ENCODE peak calls at places on chromosomes 12 and 14, in eight cellular contexts. B is HCT116, P is K562, N is SK-N-SH, Q is endothelial cell of umbilical vein, K is HepG2, S is GM12878, V is H1. T is an unnamed sample. For H4K20me1, the result is how much of the 10 kb centered on the place peaks cover.

GRCh38 chr14:103084021-103084919 is at the start of gene LBHD2:
- DNase-seq in B (no peak), P (peak), N (peak), Q (no peak), K (no peak), S (no peak), V (no peak), T (peak)

GRCh38 chr12:38995249-38995648 is 89.9 kb upstream of the CPNE8 start:
- DNase-seq in B (no peak), P (no peak), N (no peak), Q (no peak), K (no peak), S (no peak), V (no peak), T (no peak)

GRCh38 chr12:90090929-90091651 is 382.5 kb upstream of the ATP2B1 start:
- DNase-seq in B (peak), P (no peak), N (no peak), Q (peak), K (no peak), S (no peak), V (no peak), T (no peak)

GRCh38 chr12:11954181-11954580 is 116.6 kb upstream of the BCL2L14 start:
- DNase-seq in B (no peak), P (no peak), N (no peak), Q (no peak), K (no peak), S (no peak), V (no peak), T (no peak)

GRCh38 chr14:91078095-91078737 is 17.8 kb upstream of the RPS6KA5 start:
- DNase-seq in B (no peak), P (no peak), N (no peak), Q (no peak), K (no peak), S (peak), V (no peak), T (no peak)

GRCh38 chr12:124663771-124664366 is 96.5 kb upstream of the NCOR2 start:
- DNase-seq in B (no peak), P (no peak), N (no peak), Q (no peak), K (no peak), S (no peak), V (no peak), T (no peak)

GRCh38 chr14:90274808-90275454 is 18.6 kb downstream of the PSMC1 start:
- DNase-seq in B (no peak), P (no peak), N (no peak), Q (peak), K (no peak), S (no peak), V (no peak), T (no peak)

GRCh38 chr14:96126339-96126770 is 78.3 kb upstream of the BDKRB2 start:
- DNase-seq in B (no peak), P (no peak), N (no peak), Q (peak), K (no peak), S (peak), V (no peak), T (no peak)

GRCh38 chr12:39003541-39004160 is 98.3 kb upstream of the CPNE8 start:
- DNase-seq in B (no peak), P (no peak), N (no peak), Q (no peak), K (peak), S (no peak), V (no peak), T (peak)

GRCh38 chr12:100391856-100392255 is 35.0 kb downstream of the SLC17A8 start:
- DNase-seq in B (no peak), P (no peak), N (no peak), Q (no peak), K (peak), S (no peak), V (no peak), T (no peak)

GRCh38 chr12:131755305-131756113 is 44.6 kb downstream of the SFSWAP start:
- DNase-seq in B (peak), P (peak), N (peak), Q (no peak), K (peak), S (no peak), V (no peak), T (peak)

GRCh38 chr12:104582739-104583138 is 126.0 kb downstream of the CHST11 start:
- DNase-seq in B (no peak), P (no peak), N (no peak), Q (no peak), K (no peak), S (peak), V (no peak), T (no peak)

GRCh38 chr12:75632452-75632851 is 121.0 kb upstream of the KRR1 start:
- DNase-seq in B (no peak), P (no peak), N (no peak), Q (peak), K (no peak), S (no peak), V (no peak), T (peak)

GRCh38 chr12:41514907-41515306 is 326.8 kb downstream of the PDZRN4 start:
- DNase-seq in B (peak), P (no peak), N (peak), Q (no peak), K (no peak), S (no peak), V (no peak), T (peak)

GRCh38 chr12:75481774-75482173 is 1.2 kb downstream of the GLIPR1 start:
- DNase-seq in B (no peak), P (no peak), N (no peak), Q (no peak), K (no peak), S (no peak), V (no peak), T (no peak)

GRCh38 chr12:3311027-3311402 is 180.0 kb upstream of the PRMT8 start:
- DNase-seq in B (peak), P (no peak), N (no peak), Q (no peak), K (no peak), S (no peak), V (no peak), T (no peak)

GRCh38 chr14:105532735-105533141 is 6.4 kb downstream of the TMEM121 start:
- DNase-seq in B (no peak), P (peak), N (peak), Q (no peak), K (peak), S (no peak), V (no peak), T (peak)

GRCh38 chr14:63777024-63777423 is 49.2 kb upstream of the SGPP1 start:
- DNase-seq in B (peak), P (no peak), N (no peak), Q (peak), K (peak), S (no peak), V (no peak), T (no peak)

GRCh38 chr12:42716521-42716920 is 127.0 kb upstream of the PRICKLE1 start:
- DNase-seq in B (no peak), P (no peak), N (no peak), Q (peak), K (no peak), S (no peak), V (no peak), T (no peak)

GRCh38 chr14:71060274-71060673 is 153.0 kb downstream of the PCNX1 start:
- DNase-seq in B (no peak), P (no peak), N (no peak), Q (no peak), K (no peak), S (no peak), V (no peak), T (no peak)

GRCh38 chr14:52797653-52798052 is 6.2 kb upstream of the GNPNAT1 start:
- DNase-seq in B (no peak), P (no peak), N (no peak), Q (no peak), K (no peak), S (no peak), V (no peak), T (peak)

GRCh38 chr12:106564678-106565329 is 18.0 kb upstream of the RFX4 start:
- DNase-seq in B (no peak), P (no peak), N (no peak), Q (no peak), K (no peak), S (no peak), V (no peak), T (no peak)

GRCh38 chr12:67661311-67662011 is 12.9 kb downstream of the DYRK2 start:
- DNase-seq in B (no peak), P (no peak), N (peak), Q (no peak), K (no peak), S (no peak), V (no peak), T (no peak)

GRCh38 chr12:77239617-77240016 is 174.2 kb upstream of the E2F7 start:
- DNase-seq in B (no peak), P (no peak), N (no peak), Q (no peak), K (no peak), S (no peak), V (no peak), T (no peak)

GRCh38 chr12:75759842-75760260 is 248.4 kb upstream of the KRR1 start:
- DNase-seq in B (peak), P (no peak), N (no peak), Q (peak), K (no peak), S (no peak), V (no peak), T (no peak)

GRCh38 chr12:3365416-3366385 is 125.3 kb upstream of the PRMT8 start:
- DNase-seq in B (no peak), P (no peak), N (peak), Q (no peak), K (no peak), S (no peak), V (no peak), T (peak)

GRCh38 chr12:62270384-62270783 is 10.2 kb downstream of the USP15 start:
- DNase-seq in B (no peak), P (no peak), N (no peak), Q (no peak), K (no peak), S (no peak), V (no peak), T (no peak)

GRCh38 chr14:24079521-24080141 is 8.3 kb downstream of the CPNE6 start:
- DNase-seq in B (no peak), P (no peak), N (peak), Q (no peak), K (no peak), S (no peak), V (no peak), T (peak)

GRCh38 chr12:67957383-67957782 is 31.9 kb upstream of the IFNG-AS1 start:
- DNase-seq in B (no peak), P (no peak), N (no peak), Q (no peak), K (no peak), S (no peak), V (no peak), T (no peak)

GRCh38 chr12:99138397-99138796 is 493.3 kb downstream of the APAF1 start:
- DNase-seq in B (no peak), P (no peak), N (no peak), Q (no peak), K (no peak), S (no peak), V (no peak), T (no peak)

DNA sequence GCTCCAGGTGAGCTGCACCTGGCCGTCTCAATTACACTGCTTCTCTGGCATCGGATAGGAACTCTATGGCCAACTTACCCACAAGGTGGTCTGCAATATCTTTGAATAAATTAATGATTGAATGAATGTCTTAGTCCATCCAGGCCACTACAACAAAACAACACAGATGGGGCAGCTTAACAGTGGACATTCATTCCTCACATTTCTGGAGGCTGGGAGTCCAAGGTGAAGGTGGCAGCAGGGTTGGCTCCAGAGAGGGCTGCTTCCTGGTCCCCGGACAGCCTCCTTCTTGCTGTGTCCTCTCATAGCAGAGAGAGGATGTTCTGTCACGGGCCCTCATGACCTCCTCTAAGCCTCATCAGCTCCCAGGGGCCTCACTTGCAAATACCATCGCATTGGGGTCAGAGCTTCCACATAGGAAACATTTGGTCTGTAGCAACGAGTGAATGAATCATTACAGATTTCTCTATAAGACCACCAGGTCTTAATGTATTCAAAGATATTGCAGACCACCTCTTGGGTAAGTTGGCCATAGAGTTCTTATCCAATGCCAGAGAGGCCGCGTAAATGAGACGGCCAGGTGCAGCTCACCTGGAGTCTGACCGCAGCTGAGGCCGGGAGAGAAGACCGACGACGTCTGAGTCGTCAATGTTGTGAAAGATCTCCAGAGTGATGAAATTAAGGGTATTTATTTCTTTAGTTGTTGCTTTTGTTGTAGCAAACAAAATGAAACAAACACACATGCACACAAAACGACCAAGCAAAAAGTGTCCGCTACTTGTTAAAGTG is 182.7 kb upstream of the C14orf180 start:
- DNase-seq in B (no peak), P (no peak), N (no peak), Q (no peak), K (no peak), S (no peak), V (no peak), T (no peak)
- H4K20me1 ChIP-seq in B (under half), P (under half), N (under half), Q (under half), K (under half), S (under half), V (under half), T (under half)

GRCh38 chr12:47808049-47808448 is 11.7 kb downstream of the HDAC7 start:
- DNase-seq in B (no peak), P (peak), N (peak), Q (peak), K (no peak), S (peak), V (no peak), T (peak)
- TF ChIP-seq POLR2AphosphoS5 in B (no peak), P (no peak), N (no peak), Q (peak), K (no peak), S (no peak), V (no peak), T (no peak)

GRCh38 chr14:65128096-65128495 is 25.8 kb upstream of the MAX start:
- DNase-seq in B (no peak), P (no peak), N (no peak), Q (no peak), K (no peak), S (no peak), V (no peak), T (no peak)

GRCh38 chr14:65132855-65133254 is 30.5 kb upstream of the MAX start:
- DNase-seq in B (no peak), P (no peak), N (no peak), Q (no peak), K (peak), S (no peak), V (no peak), T (no peak)

GRCh38 chr14:65134651-65135579 is 32.6 kb upstream of the MAX start:
- DNase-seq in B (no peak), P (no peak), N (no peak), Q (no peak), K (no peak), S (no peak), V (no peak), T (no peak)

GRCh38 chr14:65131176-65131765 is 29.0 kb upstream of the MAX start:
- DNase-seq in B (peak), P (no peak), N (no peak), Q (no peak), K (no peak), S (no peak), V (no peak), T (peak)
- H3K27ac ChIP-seq in B (no peak), P (no peak), N (no peak), Q (no peak), K (no peak), S (no peak), V (no peak), T (no peak)

GRCh38 chr14:31124197-31124596 is 83.4 kb downstream of the HECTD1 start:
- DNase-seq in B (no peak), P (no peak), N (no peak), Q (no peak), K (no peak), S (no peak), V (no peak), T (no peak)
- H4K20me1 ChIP-seq in B (under half), P (under half), N (under half), Q (under half), K (under half), S (under half), V (under half), T (under half)

DNA sequence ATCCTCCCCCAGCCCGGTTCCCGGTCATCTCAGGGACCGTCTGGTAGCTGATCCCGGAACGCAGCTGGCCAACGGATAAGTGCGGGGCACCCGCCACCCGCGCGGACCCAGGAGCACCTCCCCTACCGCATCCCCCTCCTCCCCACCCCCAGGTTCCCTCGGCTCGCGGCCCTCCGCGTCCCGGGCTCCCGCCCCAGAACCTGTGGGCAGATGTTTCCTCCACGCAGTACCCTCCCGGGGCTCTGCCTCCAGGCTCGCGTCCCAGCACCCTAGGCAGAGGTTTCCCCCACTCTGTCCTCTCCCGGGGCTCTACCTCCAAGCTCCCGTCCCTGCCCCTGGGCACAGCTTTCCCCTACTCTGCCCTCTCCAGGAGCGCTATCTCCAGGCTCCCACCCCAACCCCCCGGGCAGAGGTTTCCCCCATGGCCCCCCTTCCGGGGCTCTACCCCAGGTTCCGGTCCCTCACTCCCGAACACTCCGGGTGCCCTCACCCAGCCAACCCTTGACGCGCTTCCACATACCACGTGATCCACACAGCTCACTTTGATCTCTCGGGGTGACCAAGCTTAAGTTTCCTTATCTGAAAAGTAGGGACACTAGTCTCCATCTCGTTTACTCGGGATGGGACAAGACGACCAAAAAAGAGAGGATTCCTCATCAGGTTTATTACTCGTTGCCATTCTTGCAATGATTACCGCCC is at the start of gene CCDC38:
- DNase-seq in B (peak), P (peak), N (peak), Q (no peak), K (peak), S (peak), V (no peak), T (peak)
- TF ChIP-seq POLR2AphosphoS5 in B (peak), P (no peak), N (peak), Q (no peak), K (peak), S (no peak), V (no peak), T (peak)

GRCh38 chr14:99606359-99606758 is 2.4 kb upstream of the CCDC85C start:
- DNase-seq in B (no peak), P (peak), N (no peak), Q (no peak), K (no peak), S (no peak), V (no peak), T (no peak)

GRCh38 chr14:99603965-99604765 is at the start of gene CCDC85C:
- DNase-seq in B (peak), P (peak), N (peak), Q (peak), K (peak), S (peak), V (peak), T (peak)

GRCh38 chr14:99603471-99603933 is 505 bp downstream of the CCDC85C start:
- DNase-seq in B (no peak), P (no peak), N (no peak), Q (peak), K (no peak), S (no peak), V (no peak), T (peak)

GRCh38 chr14:99605299-99605961 is 1.4 kb upstream of the CCDC85C start:
- DNase-seq in B (peak), P (peak), N (peak), Q (peak), K (peak), S (no peak), V (no peak), T (peak)

DNA sequence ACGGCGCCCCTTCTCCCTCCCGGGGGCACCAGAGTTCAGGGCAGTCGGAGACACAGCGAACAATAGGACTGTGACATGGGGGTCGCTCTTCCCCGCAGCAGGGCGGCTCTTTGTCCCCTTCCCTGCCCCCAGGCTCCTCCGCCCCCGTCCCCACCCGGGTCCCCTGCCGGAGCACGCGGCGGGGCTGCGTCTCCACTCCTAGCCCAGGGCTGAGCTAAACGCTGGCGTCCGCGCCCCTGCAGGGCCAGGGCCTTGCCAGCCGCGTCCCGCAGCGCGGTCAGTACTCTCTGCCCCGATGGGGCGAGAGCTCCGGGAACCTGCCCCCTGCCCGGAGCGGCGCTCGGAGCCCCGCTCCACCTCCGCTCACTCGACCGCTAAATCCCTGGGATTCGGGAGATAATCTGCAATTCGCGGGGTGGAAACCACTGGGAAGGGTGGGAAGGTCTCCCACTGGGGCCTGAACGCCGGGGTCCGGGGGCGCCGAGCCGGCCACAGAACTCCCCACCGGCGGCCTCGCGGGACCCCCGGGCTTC is 825 bp upstream of the CCDC85C start:
- DNase-seq in B (no peak), P (peak), N (peak), Q (peak), K (no peak), S (no peak), V (no peak), T (peak)
- H3K27ac ChIP-seq in B (peak), P (peak), N (peak), Q (peak), K (peak), S (no peak), V (no peak), T (peak)

DNA sequence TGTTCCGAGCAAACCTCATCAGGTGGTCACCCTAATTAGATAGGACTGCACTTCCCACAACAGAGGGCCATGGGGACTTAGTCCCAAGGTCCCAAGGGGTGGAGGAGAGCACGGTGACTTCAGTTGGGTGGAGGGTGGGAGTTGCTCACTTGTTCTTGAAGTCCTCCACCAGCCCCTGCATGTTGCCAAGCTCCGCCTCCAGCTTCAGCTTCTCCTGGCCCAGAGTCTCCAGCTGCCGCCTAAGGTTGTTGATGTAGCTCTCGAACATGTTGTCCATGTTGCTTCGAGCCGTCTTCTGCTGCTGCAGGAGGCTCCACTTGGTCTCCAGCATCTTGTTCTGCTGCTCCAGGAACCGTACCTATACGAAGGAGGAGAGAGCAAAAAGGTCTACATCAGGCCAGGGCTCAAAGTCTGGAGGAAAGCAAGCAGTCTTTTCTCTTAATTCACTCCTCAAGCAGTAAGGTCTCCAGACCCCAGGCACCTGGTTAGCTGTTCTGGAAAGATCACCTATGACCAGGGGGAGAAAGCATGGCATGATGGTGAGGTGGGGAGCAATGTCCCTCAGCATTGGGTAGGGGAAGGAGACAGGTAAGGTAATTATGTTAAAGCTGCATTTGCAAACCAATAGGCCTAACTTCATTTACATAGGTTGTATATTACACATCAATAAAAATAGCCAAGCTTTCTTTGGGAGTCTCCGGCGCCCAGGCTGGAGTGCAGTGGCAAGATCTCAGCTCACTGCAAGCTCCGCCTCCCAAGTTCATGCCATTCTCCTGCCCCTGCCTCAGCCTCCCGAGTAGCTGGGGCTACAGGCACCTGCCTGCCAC is 2.9 kb downstream of the KRT8 start:
- DNase-seq in B (no peak), P (no peak), N (no peak), Q (no peak), K (no peak), S (no peak), V (no peak), T (no peak)
- H4K20me1 ChIP-seq in B (under half), P (under half), N (under half), Q (under half), K (half or more), S (under half), V (under half), T (under half)